ENCODE peak calls at places on chromosomes 3 and 15, in four cellular contexts. G is right cardiac atrium; L is SJSA1; O is stimulated activated CD4-positive, alpha-beta T cell treated with anti-CD3 and anti-CD28 coated beads, Interleukin-12 subunit alpha, Interleukin-12 subunit beta, amount 100 ng/mL, for 4 hours. H is an unnamed sample.

GRCh38 chr3:123161167-123161566 is 40.6 kb upstream of the SEC22A start:
- DNase-seq in G (no peak), L (no peak), O (no peak), H (no peak)

GRCh38 chr3:19775744-19776143 is 158.3 kb downstream of the EFHB start:
- DNase-seq in G (no peak), L (no peak), O (no peak), H (no peak)

GRCh38 chr3:145326666-145327065 is 834.3 kb downstream of the PLOD2 start:
- DNase-seq in G (no peak), L (no peak), O (no peak), H (no peak)

GRCh38 chr3:179266701-179267211 is 15.8 kb upstream of the KCNMB3 start:
- DNase-seq in G (no peak), L (no peak), O (no peak), H (no peak)

GRCh38 chr15:55196011-55196410 is 730 bp downstream of the RSL24D1 start:
- DNase-seq in G (no peak), L (no peak), O (no peak), H (no peak)

GRCh38 chr3:143596957-143597642 is 251.2 kb downstream of the SLC9A9 start:
- DNase-seq in G (no peak), L (no peak), O (no peak), H (no peak)

GRCh38 chr3:42118762-42119361 is 27.7 kb downstream of the TRAK1 start:
- DNase-seq in G (no peak), L (no peak), O (no peak), H (no peak)

GRCh38 chr3:72050771-72051170 is 265.8 kb upstream of the PROK2 start:
- DNase-seq in G (no peak), L (no peak), O (no peak), H (no peak)

GRCh38 chr3:71547254-71548198 is 36.0 kb downstream of the FOXP1 start:
- DNase-seq in G (no peak), L (no peak), O (no peak), H (no peak)

GRCh38 chr15:29377141-29377540 is 107.5 kb upstream of the NSMCE3 start:
- DNase-seq in G (no peak), L (no peak), O (no peak), H (no peak)

GRCh38 chr3:169999433-169999832 is 32.8 kb downstream of the SEC62 start:
- DNase-seq in G (no peak), L (no peak), O (no peak), H (no peak)

H was measured in Right ventricle myocardium inferior.